ENCODE peak calls at places on chromosomes 3 and 15, in seven cellular contexts. M is upper lobe of right lung; Q is endothelial cell of umbilical vein; Y is CD4-positive, alpha-beta memory T cell; O is heart right ventricle; T is CD8-positive, alpha-beta T cell; H is ovary. P is an unnamed sample.

GRCh38 chr15:77786181-77786890 is 153.6 kb upstream of the LINGO1 start:
- DNase-seq in Q (no peak), Y (no peak), O (no peak), T (no peak), H (no peak), M (no peak), P (no peak)

GRCh38 chr3:10933958-10934481 is 58.5 kb upstream of the SLC6A1 start:
- DNase-seq in T (no peak), O (no peak), Q (no peak), Y (no peak), M (peak; percentile 61), H (no peak), P (no peak)

GRCh38 chr3:16589867-16590624 is 15.2 kb downstream of the DAZL start:
- DNase-seq in H (no peak), O (no peak), T (no peak), Y (no peak), M (no peak), Q (no peak), P (no peak)

GRCh38 chr15:56759450-56759845 is 26.1 kb upstream of the ZNF280D start:
- DNase-seq in H (no peak), M (no peak), O (peak; percentile 59), Y (no peak), Q (no peak), T (no peak), P (peak; percentile 46)

GRCh38 chr15:75104804-75105557 is 81.6 kb downstream of the PPCDC start:
- DNase-seq in Q (peak; percentile 97), T (no peak), Y (peak; percentile 23), M (no peak), H (no peak), O (peak; percentile 64), P (no peak)

GRCh38 chr15:84023636-84024035 is 211.9 kb upstream of the GOLGA6L4 start:
- DNase-seq in Q (no peak), O (peak; percentile 24), Y (no peak), T (no peak), H (peak; percentile 24), M (no peak), P (no peak)

GRCh38 chr3:58441514-58442450 is 8.2 kb upstream of the PDHB start:
- DNase-seq in Q (no peak), M (no peak), H (no peak), O (no peak), Y (no peak), T (no peak), P (no peak)

GRCh38 chr3:173785004-173785403 is 387.5 kb downstream of the NLGN1 start:
- DNase-seq in Q (no peak), H (no peak), T (no peak), O (no peak), M (no peak), Y (no peak), P (no peak)

GRCh38 chr15:52337198-52337853 is 41.7 kb upstream of the MYO5C start:
- DNase-seq in Y (no peak), Q (peak; percentile 39), T (no peak), M (no peak), O (no peak), H (no peak), P (no peak)

GRCh38 chr3:162865466-162865865 is 1368.9 kb downstream of the OTOL1 start:
- DNase-seq in Q (no peak), H (no peak), Y (no peak), T (no peak), M (no peak), O (no peak), P (no peak)

GRCh38 chr3:57150097-57150496 is 15.1 kb downstream of the IL17RD start:
- DNase-seq in O (no peak), H (no peak), T (no peak), M (no peak), Q (no peak), Y (no peak), P (no peak)

GRCh38 chr15:82043726-82044372 is 2.0 kb downstream of the MEX3B start:
- DNase-seq in M (no peak), Y (no peak), O (no peak), T (no peak), H (peak; percentile 40), Q (no peak), P (no peak)

GRCh38 chr3:16841906-16842709 is 42.6 kb upstream of the PLCL2 start:
- DNase-seq in Y (peak; percentile 81), T (peak; percentile 68), O (no peak), H (no peak), M (peak; percentile 68), Q (no peak), P (peak; percentile 40)

GRCh38 chr3:153762411-153763235 is 358.6 kb upstream of the ARHGEF26 start:
- DNase-seq in H (no peak), O (no peak), Q (no peak), Y (no peak), M (no peak), T (no peak), P (no peak)

GRCh38 chr15:89781891-89782618 is 5.9 kb downstream of the MESP2 start:
- DNase-seq in T (no peak), Q (no peak), Y (no peak), H (no peak), O (no peak), M (no peak), P (no peak)

GRCh38 chr15:79195239-79195638 is 87.3 kb upstream of the ANKRD34C start:
- DNase-seq in M (no peak), T (no peak), Q (no peak), Y (no peak), O (no peak), H (no peak), P (no peak)

GRCh38 chr15:70762469-70763119 is 764 bp downstream of the UACA start:
- DNase-seq in H (peak; percentile 65), Q (peak; percentile 59), T (no peak), Y (peak; percentile 4), O (peak; percentile 37), M (peak; percentile 67), P (peak; percentile 23)

GRCh38 chr3:131883086-131883485 is 151.7 kb downstream of the CPNE4 start:
- DNase-seq in Q (no peak), Y (no peak), H (no peak), M (no peak), O (no peak), T (no peak), P (no peak)

GRCh38 chr3:66200147-66200546 is 20.7 kb upstream of the SLC25A26 start:
- DNase-seq in Y (no peak), M (no peak), Q (no peak), H (no peak), O (no peak), T (no peak), P (no peak)

GRCh38 chr3:57151021-57151449 is 14.1 kb downstream of the IL17RD start:
- DNase-seq in H (no peak), O (no peak), T (no peak), Y (no peak), M (no peak), Q (peak; percentile 80), P (no peak)

GRCh38 chr15:95799286-95800187 is 531.0 kb upstream of the NR2F2 start:
- DNase-seq in Y (no peak), T (no peak), O (no peak), M (no peak), H (no peak), Q (peak; percentile 85), P (no peak)

GRCh38 chr15:55277116-55277564 is 12.5 kb downstream of the RAB27A start:
- DNase-seq in H (no peak), T (peak; percentile 34), Y (peak; percentile 53), Q (no peak), M (no peak), O (no peak), P (no peak)

GRCh38 chr15:80186066-80186465 is 33.3 kb downstream of the FAH start:
- DNase-seq in M (no peak), Y (no peak), Q (no peak), O (no peak), H (no peak), T (no peak), P (no peak)

GRCh38 chr3:52788890-52789745 is 5.5 kb upstream of the ITIH3 start:
- DNase-seq in H (no peak), T (no peak), M (no peak), Y (no peak), Q (no peak), O (no peak), P (peak; percentile 0)
- H3K27ac ChIP-seq in H (no peak overlapping the region), T (no peak overlapping the region), M (no peak overlapping the region), Y (no peak overlapping the region), Q (no peak overlapping the region), O (no peak overlapping the region), P (no peak overlapping the region)

DNA sequence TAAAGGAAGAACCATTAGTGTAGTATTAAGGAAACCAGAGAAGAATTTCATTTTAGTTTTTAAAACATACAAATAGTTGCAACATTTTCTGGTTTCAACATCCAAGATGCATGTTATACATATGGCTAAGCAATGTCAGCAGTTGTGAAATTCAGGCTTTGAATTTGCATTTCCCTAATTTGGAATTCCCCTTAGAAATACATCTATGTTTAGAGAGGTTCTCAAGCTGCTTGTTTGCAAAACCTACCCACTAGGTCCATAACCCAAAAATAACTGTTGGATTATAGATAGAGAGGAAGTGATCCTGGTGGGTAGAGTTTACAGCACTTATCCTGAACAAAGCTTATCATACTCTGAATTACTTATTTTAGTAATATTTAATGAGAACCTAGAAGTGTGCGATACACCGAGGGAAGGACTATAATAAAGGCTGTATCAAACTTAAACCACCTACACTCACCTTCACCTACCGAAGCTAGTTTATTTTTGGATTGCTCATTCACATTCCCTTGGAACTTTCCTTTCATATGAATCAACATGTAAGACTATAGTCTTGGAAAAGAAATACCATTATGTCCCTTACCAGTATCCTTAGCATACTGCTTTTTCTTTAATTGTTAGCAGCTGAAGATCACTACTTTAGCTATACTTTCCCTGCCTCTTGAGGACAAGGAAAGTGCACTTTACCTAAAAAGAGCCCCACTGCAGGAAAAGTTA is 60.6 kb downstream of the CHAC1 start:
- DNase-seq in Y (no peak), M (no peak), H (no peak), O (no peak), Q (no peak), T (no peak), P (no peak)
- H3K4me1 ChIP-seq in Y (no peaks in the 10 kb centered on the region), M (peaks cover 52% of the 10 kb centered on the region), H (no peaks in the 10 kb centered on the region), O (peaks cover 15% of the 10 kb centered on the region), Q (peaks cover 40% of the 10 kb centered on the region), T (no peaks in the 10 kb centered on the region), P (peaks cover 54% of the 10 kb centered on the region)

DNA sequence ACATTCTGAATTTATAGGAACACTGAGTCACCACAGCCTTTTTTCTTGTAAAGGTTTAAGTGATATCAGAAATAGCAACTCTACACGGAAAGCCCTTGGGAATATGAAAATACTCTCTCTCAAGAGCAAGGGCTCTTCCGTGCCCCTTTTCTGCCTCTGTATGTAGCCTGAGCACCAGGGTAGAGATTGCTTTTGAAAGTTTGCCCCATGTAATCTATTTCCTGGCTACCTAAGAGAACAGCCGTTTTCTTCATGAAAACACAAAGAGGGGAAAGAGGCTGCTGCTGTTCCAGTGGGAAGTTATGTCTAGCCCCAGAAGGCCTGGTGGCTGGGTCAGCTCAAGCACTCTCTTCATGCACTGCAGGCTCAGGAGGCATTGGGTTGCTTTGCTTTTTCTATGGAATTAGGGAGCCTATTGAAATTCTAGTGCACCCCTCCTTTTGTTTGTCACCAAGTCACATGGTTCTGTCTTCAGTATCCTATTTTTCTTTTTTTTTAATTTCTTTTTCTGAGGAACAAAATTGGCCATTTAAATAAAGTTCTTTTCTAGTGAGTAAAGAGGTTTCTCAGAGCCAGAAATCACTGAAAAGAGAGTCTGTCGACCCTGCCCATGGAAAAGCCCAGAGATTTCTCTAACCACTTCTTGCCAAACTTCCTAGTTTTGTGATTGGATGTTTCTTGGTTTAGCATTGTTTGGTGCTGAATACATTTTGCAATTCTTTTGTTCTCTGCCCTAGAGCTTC is 39.5 kb downstream of the TIGIT start:
- DNase-seq in T (no peak), M (no peak), Y (no peak), H (no peak), O (no peak), Q (no peak), P (no peak)
- H3K27ac ChIP-seq in T (no peak overlapping the region), M (no peak overlapping the region), Y (peak overlapping the region; percentile 45), H (no peak overlapping the region), O (no peak overlapping the region), Q (no peak overlapping the region), P (no peak overlapping the region)

GRCh38 chr15:63067976-63068743 is 25.6 kb downstream of the TPM1 start:
- DNase-seq in H (no peak), M (no peak), Q (no peak), O (no peak), T (no peak), Y (no peak), P (no peak)
- H3K4me1 ChIP-seq in H (peaks cover 2% of the 10 kb centered on the region), M (no peaks in the 10 kb centered on the region), Q (peaks cover under 1% of the 10 kb centered on the region), O (peaks cover 34% of the 10 kb centered on the region), T (no peaks in the 10 kb centered on the region), Y (no peaks in the 10 kb centered on the region), P (peaks cover 78% of the 10 kb centered on the region)

P was measured in left ventricle myocardium inferior.